ENCODE peak calls at places on chromosomes 16 and 17, in five cellular contexts. I is H1, H is HCT116, M is tibial artery, S is iPS DF 6.9. P is an unnamed sample.

GRCh38 chr17:67289174-67289876 is 44.3 kb upstream of the HELZ start:
- DNase-seq in I (no peak), H (no peak), M (peak; percentile 77), S (no peak), P (peak; percentile 38)

GRCh38 chr17:27473748-27474609 is 17.7 kb downstream of the KSR1 start:
- DNase-seq in I (no peak), H (no peak), M (no peak), S (no peak), P (no peak)

GRCh38 chr16:74748710-74749073 is 25.9 kb downstream of the FA2H start:
- DNase-seq in I (no peak), H (no peak), M (no peak), S (no peak), P (no peak)

GRCh38 chr16:87952751-87953150 is 1.5 kb downstream of the BANP start:
- DNase-seq in I (no peak), H (no peak), M (no peak), S (no peak), P (no peak)

GRCh38 chr17:62703269-62703775 is 75.9 kb downstream of the MRC2 start:
- DNase-seq in I (no peak), H (no peak), M (peak; percentile 49), S (no peak), P (no peak)

GRCh38 chr17:8060274-8060673 is 21.4 kb downstream of the ALOX15B start:
- DNase-seq in I (no peak), H (peak; percentile 75), M (peak; percentile 54), S (peak; percentile 66), P (no peak)

GRCh38 chr16:85752511-85753420 is 1.9 kb upstream of the C16orf74 start:
- DNase-seq in I (no peak), H (no peak), M (no peak), S (no peak), P (no peak)

GRCh38 chr16:27246439-27246838 is 22.1 kb downstream of the NSMCE1 start:
- DNase-seq in I (no peak), H (no peak), M (no peak), S (no peak), P (peak; percentile 12)

GRCh38 chr16:87955302-87956168 is 4.3 kb downstream of the BANP start:
- DNase-seq in I (no peak), H (no peak), M (no peak), S (no peak), P (no peak)

GRCh38 chr17:17570207-17570797 is 21.2 kb downstream of the PEMT start:
- DNase-seq in I (no peak), H (no peak), M (no peak), S (no peak), P (no peak)

GRCh38 chr17:68054296-68054900 is 18.9 kb downstream of the KPNA2 start:
- DNase-seq in I (no peak), H (no peak), M (no peak), S (no peak), P (peak; percentile 74)

GRCh38 chr16:11586375-11586855 is 304 bp downstream of the LITAF start:
- DNase-seq in I (no peak), H (no peak), M (no peak), S (no peak), P (no peak)

GRCh38 chr17:76262732-76263344 is 2.3 kb upstream of the UBALD2 start:
- DNase-seq in I (no peak), H (no peak), M (no peak), S (no peak), P (no peak)

GRCh38 chr17:75616521-75617122 is 16.6 kb upstream of the SMIM5 start:
- DNase-seq in I (no peak), H (no peak), M (no peak), S (no peak), P (no peak)

GRCh38 chr17:76714822-76715461 is 4.2 kb upstream of the MXRA7 start:
- DNase-seq in I (no peak), H (no peak), M (peak; percentile 77), S (no peak), P (no peak)

GRCh38 chr16:68358951-68359350 is 48.1 kb downstream of the PRMT7 start:
- DNase-seq in I (no peak), H (no peak), M (no peak), S (no peak), P (no peak)

GRCh38 chr16:28317040-28317880 is 24.9 kb downstream of the SBK1 start:
- DNase-seq in I (no peak), H (peak; percentile 21), M (peak; percentile 30), S (no peak), P (no peak)

GRCh38 chr16:12747261-12747660 is 56.4 kb downstream of the CPPED1 start:
- DNase-seq in I (no peak), H (no peak), M (no peak), S (no peak), P (no peak)

GRCh38 chr17:80899402-80900268 is 92.0 kb upstream of the CHMP6 start:
- DNase-seq in I (peak; percentile 29), H (peak; percentile 40), M (no peak), S (peak; percentile 41), P (no peak)

GRCh38 chr17:17994271-17994670 is 21.6 kb downstream of the DRC3 start:
- DNase-seq in I (peak; percentile 53), H (peak; percentile 15), M (no peak), S (peak; percentile 60), P (no peak)

GRCh38 chr16:23348579-23349469 is 46.7 kb downstream of the SCNN1B start:
- DNase-seq in I (peak; percentile 59), H (no peak), M (no peak), S (peak; percentile 31), P (no peak)

GRCh38 chr17:60300011-60300410 is 91.9 kb downstream of the USP32 start:
- DNase-seq in I (no peak), H (no peak), M (no peak), S (no peak), P (no peak)

GRCh38 chr17:30318190-30318589 is 15.7 kb downstream of the TMIGD1 start:
- DNase-seq in I (no peak), H (no peak), M (no peak), S (no peak), P (no peak)

GRCh38 chr17:27627514-27627913 is 3.5 kb upstream of the LGALS9 start:
- DNase-seq in I (no peak), H (no peak), M (no peak), S (no peak), P (no peak)

GRCh38 chr17:16989953-16990860 is 18.3 kb upstream of the TNFRSF13B start:
- DNase-seq in I (no peak), H (no peak), M (no peak), S (no peak), P (peak; percentile 82)

GRCh38 chr17:36851230-36851629 is 86.0 kb upstream of the LHX1 start:
- DNase-seq in I (no peak), H (no peak), M (no peak), S (no peak), P (no peak)

GRCh38 chr17:79732804-79733691 is 2.3 kb downstream of the ENPP7 start:
- DNase-seq in I (no peak), H (no peak), M (no peak), S (no peak), P (no peak)

GRCh38 chr16:20868890-20869289 is 31.3 kb downstream of the DCUN1D3 start:
- DNase-seq in I (no peak), H (no peak), M (peak; percentile 84), S (no peak), P (peak; percentile 96)

GRCh38 chr17:75051941-75052340 is 4.9 kb downstream of the KCTD2 start:
- DNase-seq in I (no peak), H (no peak), M (no peak), S (no peak), P (no peak)

GRCh38 chr17:41462705-41463104 is 4.5 kb downstream of the KRT32 start:
- DNase-seq in I (no peak), H (no peak), M (no peak), S (no peak), P (no peak)
- H3K4me3 ChIP-seq in I (no peak overlapping the region), H (no peak overlapping the region), M (no peak overlapping the region), S (no peak overlapping the region), P (no peak overlapping the region)

DNA sequence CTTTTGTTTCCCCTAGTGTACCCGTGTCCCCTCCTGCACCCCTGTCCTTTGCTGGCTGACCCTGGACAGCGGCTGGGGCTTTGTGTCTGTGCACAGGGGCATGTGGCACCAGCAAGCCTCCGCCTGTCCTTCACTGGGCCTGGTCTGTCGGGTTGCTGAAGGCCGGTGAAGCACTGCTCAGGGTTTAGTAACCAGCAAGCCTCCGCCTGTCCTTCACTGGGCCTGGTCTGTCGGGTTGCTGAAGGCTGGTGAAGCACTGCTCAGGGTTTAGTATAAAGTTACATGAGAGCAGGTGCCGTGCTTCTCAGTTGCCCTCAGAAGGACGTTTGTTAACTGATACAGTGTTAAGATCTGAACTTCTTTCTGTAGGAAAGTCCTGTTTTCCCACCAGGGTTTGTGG is 33.8 kb downstream of the DEF8 start:
- DNase-seq in I (no peak), H (no peak), M (no peak), S (no peak), P (no peak)
- H3K4me3 ChIP-seq in I (no peak overlapping the region), H (no peak overlapping the region), M (no peak overlapping the region), S (no peak overlapping the region), P (no peak overlapping the region)

GRCh38 chr16:56910654-56911539 is 21.0 kb upstream of the HERPUD1 start:
- DNase-seq in I (no peak), H (no peak), M (peak; percentile 35), S (no peak), P (no peak)

GRCh38 chr16:56910114-56910511 is 21.8 kb upstream of the HERPUD1 start:
- DNase-seq in I (no peak), H (no peak), M (no peak), S (no peak), P (no peak)

GRCh38 chr16:56907401-56907800 is 24.5 kb upstream of the HERPUD1 start:
- DNase-seq in I (no peak), H (no peak), M (no peak), S (no peak), P (no peak)

GRCh38 chr16:56911771-56912541 is 20.0 kb upstream of the HERPUD1 start:
- DNase-seq in I (no peak), H (no peak), M (peak; percentile 52), S (no peak), P (no peak)

GRCh38 chr16:56909484-56910113 is 22.3 kb upstream of the HERPUD1 start:
- DNase-seq in I (no peak), H (no peak), M (no peak), S (no peak), P (no peak)
- H3K4me3 ChIP-seq in I (no peak overlapping the region), H (no peak overlapping the region), M (no peak overlapping the region), S (no peak overlapping the region), P (no peak overlapping the region)

GRCh38 chr17:2777242-2777867 is 18.9 kb upstream of the RAP1GAP2 start:
- DNase-seq in I (no peak), H (no peak), M (no peak), S (no peak), P (no peak)
- H3K4me3 ChIP-seq in I (peak overlapping the region; percentile 84), H (peak overlapping the region; percentile 44), M (no peak overlapping the region), S (peak overlapping the region; percentile 71), P (no peak overlapping the region)

GRCh38 chr17:33292981-33293867 is at the start of gene ASIC2:
- DNase-seq in I (peak; percentile 10), H (no peak), M (no peak), S (no peak), P (no peak)

GRCh38 chr17:33297643-33298042 is 4.5 kb upstream of the ASIC2 start:
- DNase-seq in I (no peak), H (no peak), M (no peak), S (no peak), P (no peak)

GRCh38 chr17:33292184-33292980 is 713 bp downstream of the ASIC2 start:
- DNase-seq in I (peak; percentile 21), H (no peak), M (no peak), S (no peak), P (no peak)

GRCh38 chr17:33291248-33292183 is 1.6 kb downstream of the ASIC2 start:
- DNase-seq in I (peak; percentile 19), H (no peak), M (no peak), S (no peak), P (peak; percentile 86)

GRCh38 chr17:33294994-33295393 is 1.9 kb upstream of the ASIC2 start:
- DNase-seq in I (no peak), H (no peak), M (no peak), S (no peak), P (no peak)
- H3K4me3 ChIP-seq in I (no peak overlapping the region), H (no peak overlapping the region), M (no peak overlapping the region), S (no peak overlapping the region), P (no peak overlapping the region)